ENCODE peak calls at places on chromosomes 1 and 21, in seven cellular contexts. R, Y, M, H, Z, S and G are unnamed samples. For H3K36me3, the result is how much of the 10 kb centered on the place peaks cover.

GRCh38 chr1:24932284-24932683 is 2.2 kb upstream of the RUNX3 start:
- DNase-seq in Z (no peak), M (no peak), S (no peak), H (peak), Y (no peak), R (peak), G (peak)

GRCh38 chr1:240766831-240767230 is 154.9 kb upstream of the GREM2 start:
- DNase-seq in Z (no peak), Y (no peak), M (no peak), R (no peak), H (no peak), S (no peak), G (no peak)

GRCh38 chr1:9905010-9905409 is 5.1 kb downstream of the CTNNBIP1 start:
- DNase-seq in M (no peak), S (no peak), H (no peak), R (no peak), Z (no peak), Y (no peak), G (no peak)

GRCh38 chr1:97693601-97694000 is 227.2 kb downstream of the DPYD start:
- DNase-seq in S (no peak), Z (no peak), R (no peak), Y (no peak), H (no peak), M (no peak), G (no peak)

GRCh38 chr21:44737706-44738354 is 26.5 kb upstream of the TSPEAR start:
- DNase-seq in M (peak), Y (no peak), H (no peak), S (no peak), R (no peak), Z (no peak), G (no peak)

GRCh38 chr1:83016354-83016753 is 982.6 kb downstream of the TTLL7 start:
- DNase-seq in M (no peak), Z (no peak), H (no peak), S (no peak), R (no peak), Y (no peak), G (no peak)

GRCh38 chr21:34630536-34631143 is 15.7 kb upstream of the RCAN1 start:
- DNase-seq in Z (no peak), Y (no peak), H (no peak), S (peak), R (no peak), M (peak), G (no peak)

GRCh38 chr1:112954059-112954458 is 1.9 kb downstream of the SLC16A1 start:
- DNase-seq in Y (no peak), S (no peak), H (no peak), R (no peak), M (no peak), Z (no peak), G (no peak)

GRCh38 chr1:150148834-150149489 is 754 bp upstream of the PLEKHO1 start:
- DNase-seq in S (no peak), Y (no peak), Z (no peak), M (no peak), R (no peak), H (no peak), G (no peak)

GRCh38 chr21:32368386-32368785 is 24.4 kb downstream of the URB1 start:
- DNase-seq in R (no peak), Y (no peak), M (no peak), Z (no peak), H (no peak), S (no peak), G (no peak)

GRCh38 chr1:8914471-8914870 is 31.2 kb upstream of the CA6 start:
- DNase-seq in Z (no peak), H (no peak), R (no peak), S (no peak), M (no peak), Y (no peak), G (no peak)

GRCh38 chr21:33875026-33875695 is 40.4 kb downstream of the ATP5PO start:
- DNase-seq in S (no peak), Z (no peak), Y (no peak), R (no peak), H (no peak), M (no peak), G (no peak)

GRCh38 chr1:69824932-69825331 is 257.2 kb downstream of the LRRC7 start:
- DNase-seq in M (no peak), R (no peak), Y (no peak), H (peak), S (peak), Z (no peak), G (no peak)

GRCh38 chr21:42252267-42252666 is 33.3 kb downstream of the ABCG1 start:
- DNase-seq in Y (no peak), H (no peak), M (no peak), S (no peak), Z (no peak), R (no peak), G (no peak)

GRCh38 chr1:7478797-7479499 is 292.1 kb upstream of the VAMP3 start:
- DNase-seq in Y (no peak), R (peak), H (peak), S (peak), M (peak), Z (peak), G (peak)

GRCh38 chr1:203447147-203447546 is 28.5 kb upstream of the PRELP start:
- DNase-seq in Y (no peak), Z (no peak), R (no peak), H (no peak), S (no peak), M (no peak), G (no peak)

GRCh38 chr21:16534408-16535099 is 804.8 kb downstream of the USP25 start:
- DNase-seq in Z (peak), S (peak), M (peak), Y (peak), R (peak), H (peak), G (peak)

GRCh38 chr1:7042322-7043231 is 257.3 kb downstream of the CAMTA1 start:
- DNase-seq in H (no peak), Z (no peak), R (no peak), Y (no peak), M (peak), S (no peak), G (no peak)

GRCh38 chr1:194369622-194370021 is 1183.2 kb upstream of the B3GALT2 start:
- DNase-seq in Y (no peak), S (no peak), H (no peak), M (no peak), Z (no peak), R (no peak), G (no peak)

GRCh38 chr1:111742938-111743549 is 3.8 kb upstream of the INKA2 start:
- DNase-seq in Y (no peak), R (no peak), Z (no peak), S (no peak), H (no peak), M (no peak), G (no peak)

GRCh38 chr21:17388226-17388625 is 124.6 kb upstream of the CXADR start:
- DNase-seq in M (no peak), H (no peak), Z (no peak), Y (no peak), S (no peak), R (no peak), G (no peak)

GRCh38 chr1:3710251-3710650 is 42.0 kb upstream of the CCDC27 start:
- DNase-seq in S (no peak), M (no peak), R (no peak), Y (no peak), H (no peak), Z (no peak), G (no peak)

GRCh38 chr1:212467843-212468482 is 35.2 kb downstream of the NENF start:
- DNase-seq in H (no peak), S (no peak), Y (no peak), Z (no peak), M (peak), R (no peak), G (no peak)

GRCh38 chr1:94471271-94471670 is 53.1 kb downstream of the ABCD3 start:
- DNase-seq in Z (no peak), R (no peak), S (no peak), M (no peak), H (no peak), Y (no peak), G (no peak)

GRCh38 chr1:185054365-185055060 is 9.2 kb downstream of the RNF2 start:
- DNase-seq in R (no peak), H (no peak), M (no peak), S (no peak), Y (no peak), Z (no peak), G (no peak)
- H3K36me3 ChIP-seq in R (under half), H (under half), M (under half), S (under half), Y (under half), Z (under half), G (under half)

GRCh38 chr1:50491142-50491541 is 67.9 kb upstream of the DMRTA2 start:
- DNase-seq in M (no peak), S (no peak), R (no peak), Y (no peak), Z (no peak), H (no peak), G (no peak)

GRCh38 chr1:50497007-50497406 is 73.8 kb upstream of the DMRTA2 start:
- DNase-seq in M (no peak), Y (no peak), R (no peak), H (no peak), Z (no peak), S (no peak), G (no peak)

GRCh38 chr1:50492142-50492541 is 68.9 kb upstream of the DMRTA2 start:
- DNase-seq in Z (no peak), H (no peak), R (no peak), S (no peak), M (no peak), Y (no peak), G (no peak)

GRCh38 chr1:50490640-50491039 is 67.4 kb upstream of the DMRTA2 start:
- DNase-seq in M (no peak), S (no peak), Z (no peak), Y (no peak), R (no peak), H (no peak), G (no peak)

DNA sequence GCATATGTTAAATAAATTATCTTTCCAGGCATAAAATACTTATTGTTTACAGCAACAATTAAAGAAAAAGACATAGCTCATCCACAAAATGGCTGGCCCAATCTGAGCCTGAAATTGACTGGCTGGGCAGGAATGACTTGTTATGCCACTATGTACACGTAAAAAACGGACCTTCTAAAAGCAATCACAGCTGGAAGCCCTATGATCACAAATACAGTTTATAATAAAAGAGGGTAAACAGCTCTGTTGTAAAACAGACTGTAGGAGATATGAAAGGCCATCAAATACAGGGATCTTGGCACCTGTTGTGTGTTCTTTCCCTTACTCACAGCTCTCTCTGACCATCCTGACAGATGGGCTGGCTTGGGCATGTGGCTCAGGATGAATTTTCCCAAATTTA is 70.5 kb upstream of the DMRTA2 start:
- DNase-seq in H (no peak), S (no peak), M (no peak), R (no peak), Y (no peak), Z (no peak), G (peak)
- H3K36me3 ChIP-seq in H (under half), S (under half), M (under half), R (under half), Y (under half), Z (under half), G (under half)

DNA sequence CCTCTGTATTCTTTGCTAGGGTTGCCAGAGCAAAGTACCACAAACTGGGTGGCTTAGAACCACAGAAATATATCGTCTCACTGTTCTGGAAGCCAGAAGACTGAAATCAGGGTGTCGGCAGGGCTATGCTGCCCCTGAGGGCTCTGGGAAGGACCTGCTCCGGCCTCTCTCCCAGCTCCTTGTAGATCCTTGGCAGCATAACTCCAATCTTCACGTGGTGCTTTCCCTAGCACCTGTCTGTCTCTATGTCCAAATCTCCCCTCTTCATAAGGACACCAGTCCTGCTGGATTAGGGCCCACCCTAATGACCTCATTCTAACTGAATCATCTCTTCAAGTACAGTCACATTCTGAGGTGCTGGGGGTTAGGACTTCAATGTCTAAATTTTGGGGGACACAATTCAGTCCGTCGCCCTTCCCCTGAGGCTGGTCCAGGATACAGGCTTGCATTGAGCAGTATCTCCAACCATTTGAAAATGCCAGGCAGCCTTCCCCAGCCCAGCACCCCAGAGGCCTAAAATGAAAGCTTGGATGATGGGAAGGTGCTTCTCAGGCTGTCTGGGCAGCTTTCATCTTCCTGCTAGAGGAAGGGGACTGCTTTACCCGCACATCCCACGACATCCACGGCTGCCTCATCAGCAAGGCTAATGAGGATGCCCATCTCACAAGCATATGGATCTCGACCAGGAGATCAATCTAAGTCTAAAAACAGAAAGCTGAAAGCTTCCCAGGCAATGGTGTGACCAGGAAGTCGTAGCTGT is 24.7 kb downstream of the TRIM67 start:
- DNase-seq in S (no peak), H (no peak), Z (no peak), R (no peak), M (no peak), Y (no peak), G (no peak)
- H3K36me3 ChIP-seq in S (under half), H (under half), Z (under half), R (under half), M (under half), Y (under half), G (under half)

GRCh38 chr1:229664133-229664689 is 38.2 kb downstream of the URB2 start:
- DNase-seq in R (no peak), M (peak), H (no peak), Y (no peak), S (no peak), Z (peak), G (peak)

GRCh38 chr1:229657993-229658755 is 32.1 kb downstream of the URB2 start:
- DNase-seq in M (no peak), H (no peak), S (no peak), R (no peak), Z (no peak), Y (no peak), G (no peak)

GRCh38 chr1:229661897-229662296 is 35.9 kb downstream of the URB2 start:
- DNase-seq in Z (peak), M (no peak), Y (no peak), H (no peak), S (no peak), R (no peak), G (no peak)

GRCh38 chr1:229665912-229666558 is 40.0 kb downstream of the URB2 start:
- DNase-seq in Y (no peak), R (no peak), S (no peak), Z (no peak), M (no peak), H (no peak), G (no peak)

GRCh38 chr1:229661022-229661877 is 35.2 kb downstream of the URB2 start:
- DNase-seq in S (peak), M (peak), R (peak), Y (peak), H (peak), Z (peak), G (peak)
- H3K36me3 ChIP-seq in S (under half), M (under half), R (under half), Y (under half), H (under half), Z (under half), G (under half)

DNA sequence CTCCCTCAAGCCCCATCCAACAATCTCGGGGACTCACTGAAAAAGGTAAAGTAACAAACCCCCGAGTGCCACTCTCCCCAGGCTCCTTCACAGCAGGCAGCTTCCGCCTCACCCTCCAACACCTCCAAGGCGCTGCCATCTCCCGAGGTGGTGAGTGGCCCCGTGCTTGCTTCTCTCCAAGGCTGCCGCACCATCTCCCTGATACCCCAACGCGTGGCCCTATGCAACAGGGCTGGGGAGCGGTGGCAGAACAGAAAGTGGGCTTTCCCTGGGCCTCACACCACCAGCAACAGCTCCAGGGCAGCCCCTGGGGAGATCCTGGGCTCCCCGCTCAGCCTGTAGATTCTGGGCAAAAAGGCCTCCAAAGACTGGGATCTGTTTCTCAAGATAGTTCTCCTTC is 105.1 kb downstream of the RAVER2 start:
- DNase-seq in H (no peak), Y (no peak), R (no peak), M (no peak), S (no peak), Z (no peak), G (no peak)
- H3K36me3 ChIP-seq in H (half or more), Y (half or more), R (under half), M (under half), S (half or more), Z (under half), G (under half)

DNA sequence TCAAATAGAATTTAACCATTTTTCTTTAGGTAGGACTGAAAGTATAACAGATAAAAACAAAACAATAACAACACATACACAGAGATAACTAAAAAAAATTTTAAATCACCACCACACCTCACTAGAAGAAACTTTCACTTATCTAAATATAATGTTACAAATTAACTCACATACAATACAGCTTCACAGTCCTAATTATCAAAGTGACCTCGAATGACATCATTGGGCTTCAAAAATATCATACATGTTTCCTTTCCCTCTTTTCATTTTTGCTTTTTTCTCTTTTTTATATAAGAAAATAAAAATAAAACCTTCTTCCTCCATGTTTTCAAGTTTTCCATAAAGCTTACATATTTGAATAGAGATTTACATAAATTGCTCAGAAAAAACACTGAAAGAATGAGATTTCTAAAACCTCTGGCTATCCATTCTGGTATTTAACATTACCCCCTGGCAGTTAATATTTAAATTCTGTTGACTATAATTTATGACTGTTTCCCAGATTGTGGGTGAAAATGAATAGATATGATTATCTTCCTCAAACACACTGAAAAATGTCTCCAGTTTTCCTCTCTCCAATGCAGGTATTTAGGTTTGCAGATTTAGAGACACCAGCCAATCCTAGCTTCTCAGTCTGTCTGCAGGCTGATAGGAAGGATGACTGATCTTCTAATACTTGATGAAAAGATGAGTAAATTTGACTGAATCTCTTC is 40.5 kb upstream of the SLC19A2 start:
- DNase-seq in S (no peak), H (no peak), Z (no peak), R (no peak), Y (no peak), M (no peak), G (no peak)
- H3K36me3 ChIP-seq in S (under half), H (under half), Z (under half), R (under half), Y (under half), M (under half), G (under half)

DNA sequence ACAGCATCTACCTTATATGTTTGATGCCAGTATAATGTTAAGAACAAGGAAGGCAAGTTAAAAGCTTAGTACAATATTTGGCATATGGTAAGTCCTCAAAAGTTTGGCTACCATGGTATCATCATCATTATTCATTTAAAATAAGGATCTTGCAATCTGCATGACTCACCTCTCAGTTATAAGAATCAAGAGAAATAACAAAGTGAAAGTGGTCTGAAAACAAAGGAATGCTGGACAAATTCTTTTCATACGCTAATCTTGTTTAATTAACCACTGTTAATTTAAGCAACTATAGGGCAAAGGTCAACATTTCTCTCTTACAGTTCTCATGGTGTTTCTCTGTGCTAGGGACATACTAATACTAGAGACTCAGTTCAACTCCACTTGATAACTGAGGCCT is 13.0 kb upstream of the CLDN19 start:
- DNase-seq in M (no peak), Y (no peak), H (no peak), R (no peak), Z (no peak), S (no peak), G (no peak)
- H3K36me3 ChIP-seq in M (under half), Y (half or more), H (half or more), R (under half), Z (under half), S (half or more), G (under half)

DNA sequence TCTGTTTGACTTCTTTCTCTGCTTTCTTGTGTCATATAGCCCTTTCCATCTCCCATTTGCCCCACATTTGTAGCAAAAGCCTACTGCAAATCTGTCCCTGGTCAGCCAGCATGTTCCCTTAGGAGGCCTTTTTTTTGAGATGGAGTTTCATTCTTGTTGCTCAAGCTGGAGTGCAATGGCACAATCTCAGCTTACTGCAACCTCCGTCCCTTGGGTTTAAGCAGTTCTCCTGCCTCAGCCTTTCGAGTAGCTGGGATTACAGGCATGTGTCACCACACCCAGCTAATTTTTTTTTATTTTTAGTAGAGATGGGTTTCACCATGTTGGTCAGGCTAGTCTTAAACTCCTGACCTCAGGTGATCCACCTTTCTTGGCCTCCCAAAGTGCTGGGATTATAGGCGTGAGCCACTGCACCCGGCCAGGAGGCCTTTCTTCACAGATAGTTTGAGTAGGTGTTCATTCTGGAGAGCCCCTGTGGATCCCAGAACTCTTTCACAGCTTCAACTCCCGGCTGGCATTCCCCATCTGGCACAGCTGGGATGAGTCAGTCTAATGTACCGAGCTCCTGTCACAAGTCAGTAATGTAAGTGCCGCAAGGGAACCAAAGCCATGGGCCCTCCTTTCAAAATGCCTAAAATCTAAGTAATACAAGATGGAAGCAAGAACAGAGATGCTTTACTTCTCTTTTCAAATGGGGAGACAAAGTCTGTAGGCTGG is 9.4 kb upstream of the NHLH1 start:
- DNase-seq in Y (no peak), R (no peak), H (no peak), Z (no peak), M (no peak), S (no peak), G (no peak)
- H3K36me3 ChIP-seq in Y (half or more), R (under half), H (half or more), Z (under half), M (under half), S (half or more), G (under half)